ENCODE peak calls at places on chromosome 3, in eight cellular contexts. Z, C, N, O, F, V, R and U are unnamed samples.

GRCh38 chr3:185253645-185254410 is at the start of gene EHHADH:
- DNase-seq in Z (no peak), C (peak; percentile 85), N (peak; percentile 60), O (peak; percentile 85), F (peak; percentile 87), V (peak; percentile 94), R (no peak), U (peak; percentile 69)

GRCh38 chr3:195916291-195916690 is 7.9 kb upstream of the TNK2 start:
- DNase-seq in Z (no peak), C (no peak), N (no peak), O (no peak), F (peak; percentile 17), V (no peak), R (no peak), U (no peak)

GRCh38 chr3:25403890-25404460 is 24.1 kb upstream of the RARB start:
- DNase-seq in Z (no peak), C (no peak), N (no peak), O (no peak), F (no peak), V (no peak), R (no peak), U (no peak)

GRCh38 chr3:14430706-14431470 is 28.5 kb downstream of the SLC6A6 start:
- DNase-seq in Z (no peak), C (no peak), N (no peak), O (no peak), F (no peak), V (no peak), R (no peak), U (no peak)

GRCh38 chr3:157464283-157464682 is 27.6 kb downstream of the PTX3 start:
- DNase-seq in Z (peak; percentile 52), C (no peak), N (no peak), O (no peak), F (no peak), V (no peak), R (no peak), U (no peak)

GRCh38 chr3:151697496-151697895 is 36.2 kb upstream of the AADACL2 start:
- DNase-seq in Z (no peak), C (no peak), N (no peak), O (no peak), F (no peak), V (no peak), R (no peak), U (no peak)

GRCh38 chr3:128294999-128295468 is 141.8 kb downstream of the EEFSEC start:
- DNase-seq in Z (no peak), C (no peak), N (no peak), O (no peak), F (peak; percentile 11), V (no peak), R (no peak), U (peak; percentile 43)

GRCh38 chr3:162142511-162142910 is 645.9 kb downstream of the OTOL1 start:
- DNase-seq in Z (no peak), C (no peak), N (no peak), O (no peak), F (no peak), V (no peak), R (peak; percentile 24), U (no peak)

GRCh38 chr3:171783086-171783485 is 27.2 kb downstream of the PLD1 start:
- DNase-seq in Z (no peak), C (no peak), N (no peak), O (no peak), F (no peak), V (no peak), R (no peak), U (no peak)

GRCh38 chr3:45486136-45486535 is 97.8 kb downstream of the LARS2 start:
- DNase-seq in Z (no peak), C (no peak), N (no peak), O (no peak), F (no peak), V (no peak), R (no peak), U (no peak)

GRCh38 chr3:29582310-29582709 is 301.4 kb downstream of the RBMS3 start:
- DNase-seq in Z (no peak), C (no peak), N (no peak), O (no peak), F (no peak), V (no peak), R (no peak), U (no peak)

GRCh38 chr3:120559228-120560061 is 36.7 kb upstream of the NDUFB4 start:
- DNase-seq in Z (peak; percentile 26), C (peak; percentile 62), N (peak; percentile 27), O (peak; percentile 17), F (no peak), V (peak; percentile 89), R (no peak), U (no peak)

GRCh38 chr3:191235331-191236314 is 36.6 kb downstream of the OSTN start:
- DNase-seq in Z (no peak), C (no peak), N (no peak), O (no peak), F (no peak), V (no peak), R (no peak), U (no peak)

GRCh38 chr3:194023501-194024280 is 112.3 kb upstream of the HES1 start:
- DNase-seq in Z (no peak), C (no peak), N (no peak), O (no peak), F (no peak), V (no peak), R (no peak), U (no peak)

GRCh38 chr3:188280627-188281026 is 126.7 kb downstream of the LPP start:
- DNase-seq in Z (no peak), C (no peak), N (no peak), O (no peak), F (no peak), V (no peak), R (no peak), U (no peak)

GRCh38 chr3:188286087-188286513 is 132.1 kb downstream of the LPP start:
- DNase-seq in Z (peak; percentile 95), C (no peak), N (no peak), O (no peak), F (no peak), V (no peak), R (peak; percentile 99), U (no peak)

GRCh38 chr3:188284455-188285212 is 130.7 kb downstream of the LPP start:
- DNase-seq in Z (no peak), C (no peak), N (no peak), O (no peak), F (no peak), V (no peak), R (no peak), U (no peak)

GRCh38 chr3:188282871-188283270 is 128.9 kb downstream of the LPP start:
- DNase-seq in Z (no peak), C (no peak), N (no peak), O (no peak), F (no peak), V (no peak), R (no peak), U (no peak)

DNA sequence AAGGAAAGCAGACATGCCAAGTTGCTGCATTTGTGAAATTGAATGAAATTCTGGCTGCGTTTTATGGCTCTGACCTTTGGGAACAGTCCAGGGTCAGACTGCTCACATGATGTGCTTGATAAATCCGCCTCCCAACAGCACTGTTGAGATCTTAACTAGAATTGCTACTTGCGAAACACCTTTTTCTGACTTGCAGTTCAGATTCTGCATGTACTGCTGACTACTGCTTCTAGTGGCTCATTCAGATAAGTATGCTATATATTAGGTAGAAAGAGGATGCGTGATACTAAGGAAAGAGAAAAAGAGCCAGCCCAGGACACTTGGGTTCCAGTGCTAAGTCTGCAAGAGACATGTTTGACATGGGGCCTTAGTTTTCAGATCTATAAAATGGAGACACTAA is 129.4 kb downstream of the LPP start:
- DNase-seq in Z (no peak), C (no peak), N (no peak), O (no peak), F (no peak), V (no peak), R (no peak), U (no peak)
- TF ChIP-seq CTCF in Z (peak; percentile 21), C (no peak), N (no peak), O (no peak), F (no peak), V (no peak), R (no peak), U (no peak)

GRCh38 chr3:178129109-178129508 is 407.1 kb upstream of the KCNMB2 start:
- DNase-seq in Z (no peak), C (no peak), N (no peak), O (no peak), F (no peak), V (no peak), R (no peak), U (no peak)

GRCh38 chr3:178131801-178132200 is 404.4 kb upstream of the KCNMB2 start:
- DNase-seq in Z (no peak), C (no peak), N (no peak), O (no peak), F (no peak), V (no peak), R (no peak), U (no peak)

GRCh38 chr3:178126686-178127085 is 409.6 kb upstream of the KCNMB2 start:
- DNase-seq in Z (no peak), C (no peak), N (no peak), O (no peak), F (no peak), V (no peak), R (no peak), U (no peak)

DNA sequence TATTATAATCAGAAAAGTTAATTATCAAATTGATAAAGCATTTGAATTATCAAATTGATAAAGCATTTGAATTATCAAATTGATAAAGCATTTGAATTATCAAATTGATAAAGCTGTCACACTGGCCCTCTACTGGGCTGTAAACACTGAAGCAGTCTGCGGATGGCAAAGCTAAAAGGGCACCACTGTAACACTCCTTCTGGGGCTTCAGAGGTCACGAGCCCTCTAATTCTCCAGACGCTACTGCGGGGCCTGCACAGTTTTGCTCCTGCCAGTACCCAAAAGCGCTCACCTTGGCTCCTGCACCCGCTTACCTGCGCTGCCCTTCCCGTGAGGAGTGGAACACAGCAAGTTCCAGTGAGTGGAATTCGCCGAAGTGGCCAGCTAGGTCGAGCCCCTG is 409.0 kb upstream of the KCNMB2 start:
- DNase-seq in Z (no peak), C (no peak), N (no peak), O (no peak), F (no peak), V (no peak), R (no peak), U (no peak)
- TF ChIP-seq CTCF in Z (no peak), C (no peak), N (no peak), O (no peak), F (no peak), V (no peak), R (no peak), U (no peak)

DNA sequence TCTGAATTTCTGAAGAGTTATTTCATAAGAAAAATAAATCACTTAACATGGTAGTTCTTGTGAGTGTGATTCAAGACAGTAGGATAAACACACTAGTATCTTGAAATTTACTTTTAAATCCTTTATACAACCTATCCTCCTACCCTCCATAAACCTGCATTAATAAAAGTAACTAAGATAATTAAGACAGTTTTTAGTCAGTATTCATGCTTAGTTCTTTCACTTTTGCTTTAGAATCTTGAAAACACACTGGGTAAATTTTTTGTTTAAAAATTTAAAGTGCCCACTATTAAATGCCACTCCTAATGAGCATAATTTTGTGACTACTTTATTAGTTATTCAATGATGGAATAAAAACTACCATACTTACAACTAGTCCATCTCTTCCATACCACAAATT is 28.8 kb downstream of the GOLIM4 start:
- DNase-seq in Z (no peak), C (no peak), N (no peak), O (no peak), F (no peak), V (no peak), R (no peak), U (no peak)
- TF ChIP-seq CTCF in Z (no peak), C (no peak), N (no peak), O (no peak), F (no peak), V (no peak), R (no peak), U (no peak)

GRCh38 chr3:28286595-28286994 is 45.2 kb downstream of the CMC1 start:
- DNase-seq in Z (no peak), C (no peak), N (no peak), O (no peak), F (no peak), V (no peak), R (peak; percentile 9), U (no peak)
- TF ChIP-seq CTCF in Z (peak; percentile 65), C (peak; percentile 29), N (no peak), O (peak; percentile 72), F (peak; percentile 49), V (peak; percentile 62), R (peak; percentile 44), U (peak; percentile 77)